ENCODE peak calls at places on chromosomes 6 and 20, in six cellular contexts. One of them, this sample, is unnamed.

GRCh38 chr20:61731363-61732181 is 334.1 kb downstream of the TAF4 start:
- DNase-seq in psoas muscle: peak
- DNase-seq in cardiac muscle cell: no peak
- DNase-seq in lower leg skin: no peak
- DNase-seq in PC-9: no peak
- DNase-seq in choroid plexus epithelial cell: peak
- DNase-seq in this sample: no peak

GRCh38 chr6:167130712-167131684 is 8.1 kb downstream of the CCR6 start:
- DNase-seq in psoas muscle: no peak
- DNase-seq in cardiac muscle cell: no peak
- DNase-seq in lower leg skin: no peak
- DNase-seq in PC-9: no peak
- DNase-seq in choroid plexus epithelial cell: no peak
- DNase-seq in this sample: no peak

GRCh38 chr6:32151885-32152311 is at the start of gene PRRT1:
- DNase-seq in psoas muscle: no peak
- DNase-seq in cardiac muscle cell: no peak
- DNase-seq in lower leg skin: no peak
- DNase-seq in PC-9: no peak
- DNase-seq in choroid plexus epithelial cell: no peak
- DNase-seq in this sample: no peak

GRCh38 chr6:153145591-153145990 is 14.5 kb upstream of the RGS17 start:
- DNase-seq in psoas muscle: no peak
- DNase-seq in cardiac muscle cell: no peak
- DNase-seq in lower leg skin: no peak
- DNase-seq in PC-9: no peak
- DNase-seq in choroid plexus epithelial cell: no peak
- DNase-seq in this sample: no peak

GRCh38 chr6:5522147-5522546 is 260.8 kb downstream of the FARS2 start:
- DNase-seq in psoas muscle: no peak
- DNase-seq in cardiac muscle cell: no peak
- DNase-seq in lower leg skin: no peak
- DNase-seq in PC-9: no peak
- DNase-seq in choroid plexus epithelial cell: no peak
- DNase-seq in this sample: no peak

GRCh38 chr6:40413231-40413755 is 173.9 kb downstream of the LRFN2 start:
- DNase-seq in psoas muscle: no peak
- DNase-seq in cardiac muscle cell: no peak
- DNase-seq in lower leg skin: no peak
- DNase-seq in PC-9: no peak
- DNase-seq in choroid plexus epithelial cell: peak
- DNase-seq in this sample: no peak

GRCh38 chr6:163415620-163416379 is 1.3 kb downstream of the QKI start:
- DNase-seq in psoas muscle: peak
- DNase-seq in cardiac muscle cell: peak
- DNase-seq in lower leg skin: peak
- DNase-seq in PC-9: no peak
- DNase-seq in choroid plexus epithelial cell: peak
- DNase-seq in this sample: peak

GRCh38 chr20:32431457-32431856 is 73.3 kb downstream of the ASXL1 start:
- DNase-seq in psoas muscle: no peak
- DNase-seq in cardiac muscle cell: no peak
- DNase-seq in lower leg skin: no peak
- DNase-seq in PC-9: no peak
- DNase-seq in choroid plexus epithelial cell: no peak
- DNase-seq in this sample: no peak

GRCh38 chr20:10352934-10353866 is 80.8 kb downstream of the MKKS start:
- DNase-seq in psoas muscle: no peak
- DNase-seq in cardiac muscle cell: peak
- DNase-seq in lower leg skin: no peak
- DNase-seq in PC-9: no peak
- DNase-seq in choroid plexus epithelial cell: peak
- DNase-seq in this sample: peak

GRCh38 chr6:45305546-45305945 is 22.6 kb upstream of the RUNX2 start:
- DNase-seq in psoas muscle: no peak
- DNase-seq in cardiac muscle cell: no peak
- DNase-seq in lower leg skin: no peak
- DNase-seq in PC-9: no peak
- DNase-seq in choroid plexus epithelial cell: no peak
- DNase-seq in this sample: no peak

GRCh38 chr20:46731770-46732169 is 22.3 kb downstream of the SLC2A10 start:
- DNase-seq in psoas muscle: no peak
- DNase-seq in cardiac muscle cell: no peak
- DNase-seq in lower leg skin: no peak
- DNase-seq in PC-9: no peak
- DNase-seq in choroid plexus epithelial cell: no peak
- DNase-seq in this sample: no peak

GRCh38 chr20:17912916-17913315 is 55.7 kb downstream of the SNX5 start:
- DNase-seq in psoas muscle: no peak
- DNase-seq in cardiac muscle cell: peak
- DNase-seq in lower leg skin: no peak
- DNase-seq in PC-9: no peak
- DNase-seq in choroid plexus epithelial cell: no peak
- DNase-seq in this sample: no peak

GRCh38 chr6:3291987-3292386 is 33.2 kb downstream of the PSMG4 start:
- DNase-seq in psoas muscle: no peak
- DNase-seq in cardiac muscle cell: peak
- DNase-seq in lower leg skin: no peak
- DNase-seq in PC-9: no peak
- DNase-seq in choroid plexus epithelial cell: peak
- DNase-seq in this sample: peak

GRCh38 chr20:35967979-35968640 is at the start of gene CNBD2:
- DNase-seq in psoas muscle: no peak
- DNase-seq in cardiac muscle cell: no peak
- DNase-seq in lower leg skin: no peak
- DNase-seq in PC-9: no peak
- DNase-seq in choroid plexus epithelial cell: no peak
- DNase-seq in this sample: no peak

GRCh38 chr20:14342910-14343309 is 5.5 kb upstream of the FLRT3 start:
- DNase-seq in psoas muscle: no peak
- DNase-seq in cardiac muscle cell: no peak
- DNase-seq in lower leg skin: no peak
- DNase-seq in PC-9: no peak
- DNase-seq in choroid plexus epithelial cell: no peak
- DNase-seq in this sample: no peak

GRCh38 chr6:170039156-170040114 is 251.4 kb downstream of the DLL1 start:
- DNase-seq in psoas muscle: peak
- DNase-seq in cardiac muscle cell: no peak
- DNase-seq in lower leg skin: no peak
- DNase-seq in PC-9: no peak
- DNase-seq in choroid plexus epithelial cell: no peak
- DNase-seq in this sample: no peak

GRCh38 chr6:153941768-153942167 is 97.3 kb upstream of the OPRM1 start:
- DNase-seq in psoas muscle: no peak
- DNase-seq in cardiac muscle cell: no peak
- DNase-seq in lower leg skin: no peak
- DNase-seq in PC-9: no peak
- DNase-seq in choroid plexus epithelial cell: no peak
- DNase-seq in this sample: no peak

GRCh38 chr6:116512709-116513108 is 1.3 kb downstream of the CALHM5 start:
- DNase-seq in psoas muscle: no peak
- DNase-seq in cardiac muscle cell: no peak
- DNase-seq in lower leg skin: no peak
- DNase-seq in PC-9: no peak
- DNase-seq in choroid plexus epithelial cell: no peak
- DNase-seq in this sample: no peak
- H3K4me3 ChIP-seq in psoas muscle: peak
- H3K4me3 ChIP-seq in cardiac muscle cell: no peak
- H3K4me3 ChIP-seq in lower leg skin: no peak
- H3K4me3 ChIP-seq in PC-9: no peak
- H3K4me3 ChIP-seq in choroid plexus epithelial cell: peak
- H3K4me3 ChIP-seq in this sample: peak

GRCh38 chr6:157381631-157382621 is 936 bp downstream of the ZDHHC14 start:
- DNase-seq in psoas muscle: peak
- DNase-seq in cardiac muscle cell: peak
- DNase-seq in lower leg skin: peak
- DNase-seq in PC-9: peak
- DNase-seq in choroid plexus epithelial cell: peak
- DNase-seq in this sample: peak
- TF ChIP-seq CTCF in psoas muscle: no peak
- TF ChIP-seq CTCF in cardiac muscle cell: peak
- TF ChIP-seq CTCF in lower leg skin: no peak
- TF ChIP-seq CTCF in PC-9: no peak
- TF ChIP-seq CTCF in choroid plexus epithelial cell: no peak
- TF ChIP-seq CTCF in this sample: no peak

DNA sequence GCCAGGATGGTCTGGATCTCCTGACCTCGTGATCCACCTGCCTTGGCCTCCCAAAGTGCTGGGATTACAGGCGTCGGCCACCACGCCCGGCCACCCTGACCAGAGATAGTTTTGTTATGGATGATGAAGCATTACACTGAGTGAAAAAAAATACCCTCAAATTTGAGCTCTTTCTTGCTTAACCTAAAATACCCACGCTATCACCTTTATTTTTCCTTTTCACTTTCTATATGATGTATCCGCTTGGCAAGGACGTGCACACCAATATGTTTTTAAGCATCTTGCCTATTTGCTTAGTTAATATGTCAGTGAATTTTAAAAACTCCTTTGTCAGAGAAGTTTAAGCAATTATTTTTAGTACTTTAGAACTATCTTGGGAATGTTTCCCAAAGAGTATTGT is 150.4 kb downstream of the INSM1 start:
- DNase-seq in psoas muscle: no peak
- DNase-seq in cardiac muscle cell: no peak
- DNase-seq in lower leg skin: no peak
- DNase-seq in PC-9: no peak
- DNase-seq in choroid plexus epithelial cell: no peak
- DNase-seq in this sample: no peak
- H3K4me3 ChIP-seq in psoas muscle: no peak
- H3K4me3 ChIP-seq in cardiac muscle cell: no peak
- H3K4me3 ChIP-seq in lower leg skin: no peak
- H3K4me3 ChIP-seq in PC-9: no peak
- H3K4me3 ChIP-seq in choroid plexus epithelial cell: no peak
- H3K4me3 ChIP-seq in this sample: no peak

GRCh38 chr6:118735320-118735719 is 83.9 kb upstream of the CEP85L start:
- DNase-seq in psoas muscle: no peak
- DNase-seq in cardiac muscle cell: peak
- DNase-seq in lower leg skin: no peak
- DNase-seq in PC-9: no peak
- DNase-seq in choroid plexus epithelial cell: peak
- DNase-seq in this sample: peak
- TF ChIP-seq CTCF in psoas muscle: peak
- TF ChIP-seq CTCF in cardiac muscle cell: peak
- TF ChIP-seq CTCF in lower leg skin: no peak
- TF ChIP-seq CTCF in PC-9: no peak
- TF ChIP-seq CTCF in choroid plexus epithelial cell: peak
- TF ChIP-seq CTCF in this sample: peak

GRCh38 chr6:27281569-27281968 is 30.5 kb downstream of the POM121L2 start:
- DNase-seq in psoas muscle: no peak
- DNase-seq in cardiac muscle cell: no peak
- DNase-seq in lower leg skin: no peak
- DNase-seq in PC-9: no peak
- DNase-seq in choroid plexus epithelial cell: no peak
- DNase-seq in this sample: no peak
- H3K4me3 ChIP-seq in psoas muscle: no peak
- H3K4me3 ChIP-seq in cardiac muscle cell: no peak
- H3K4me3 ChIP-seq in lower leg skin: no peak
- H3K4me3 ChIP-seq in PC-9: peak
- H3K4me3 ChIP-seq in choroid plexus epithelial cell: no peak
- H3K4me3 ChIP-seq in this sample: no peak

GRCh38 chr6:109705258-109705657 is 14.2 kb downstream of the FIG4 start:
- DNase-seq in psoas muscle: peak
- DNase-seq in cardiac muscle cell: peak
- DNase-seq in lower leg skin: peak
- DNase-seq in PC-9: peak
- DNase-seq in choroid plexus epithelial cell: peak
- DNase-seq in this sample: peak

GRCh38 chr6:109706513-109706912 is 15.4 kb downstream of the FIG4 start:
- DNase-seq in psoas muscle: no peak
- DNase-seq in cardiac muscle cell: no peak
- DNase-seq in lower leg skin: no peak
- DNase-seq in PC-9: no peak
- DNase-seq in choroid plexus epithelial cell: no peak
- DNase-seq in this sample: no peak

GRCh38 chr6:109701774-109702173 is 10.7 kb downstream of the FIG4 start:
- DNase-seq in psoas muscle: no peak
- DNase-seq in cardiac muscle cell: no peak
- DNase-seq in lower leg skin: no peak
- DNase-seq in PC-9: no peak
- DNase-seq in choroid plexus epithelial cell: no peak
- DNase-seq in this sample: no peak

GRCh38 chr6:109701201-109701600 is 10.1 kb downstream of the FIG4 start:
- DNase-seq in psoas muscle: no peak
- DNase-seq in cardiac muscle cell: no peak
- DNase-seq in lower leg skin: no peak
- DNase-seq in PC-9: no peak
- DNase-seq in choroid plexus epithelial cell: no peak
- DNase-seq in this sample: no peak

GRCh38 chr6:109702797-109703196 is 11.7 kb downstream of the FIG4 start:
- DNase-seq in psoas muscle: no peak
- DNase-seq in cardiac muscle cell: no peak
- DNase-seq in lower leg skin: no peak
- DNase-seq in PC-9: no peak
- DNase-seq in choroid plexus epithelial cell: no peak
- DNase-seq in this sample: no peak
- TF ChIP-seq CTCF in psoas muscle: no peak
- TF ChIP-seq CTCF in cardiac muscle cell: no peak
- TF ChIP-seq CTCF in lower leg skin: no peak
- TF ChIP-seq CTCF in PC-9: no peak
- TF ChIP-seq CTCF in choroid plexus epithelial cell: no peak
- TF ChIP-seq CTCF in this sample: no peak

GRCh38 chr6:15739867-15740266 is 77.0 kb upstream of the DTNBP1 start:
- DNase-seq in psoas muscle: no peak
- DNase-seq in cardiac muscle cell: no peak
- DNase-seq in lower leg skin: no peak
- DNase-seq in PC-9: no peak
- DNase-seq in choroid plexus epithelial cell: no peak
- DNase-seq in this sample: no peak
- H3K4me3 ChIP-seq in psoas muscle: no peak
- H3K4me3 ChIP-seq in cardiac muscle cell: no peak
- H3K4me3 ChIP-seq in lower leg skin: no peak
- H3K4me3 ChIP-seq in PC-9: no peak
- H3K4me3 ChIP-seq in choroid plexus epithelial cell: no peak
- H3K4me3 ChIP-seq in this sample: no peak

GRCh38 chr6:37102299-37103168 is 67.4 kb upstream of the PIM1 start:
- DNase-seq in psoas muscle: peak
- DNase-seq in cardiac muscle cell: peak
- DNase-seq in lower leg skin: peak
- DNase-seq in PC-9: peak
- DNase-seq in choroid plexus epithelial cell: peak
- DNase-seq in this sample: peak

GRCh38 chr6:37097335-37097734 is 72.6 kb upstream of the PIM1 start:
- DNase-seq in psoas muscle: no peak
- DNase-seq in cardiac muscle cell: no peak
- DNase-seq in lower leg skin: no peak
- DNase-seq in PC-9: no peak
- DNase-seq in choroid plexus epithelial cell: no peak
- DNase-seq in this sample: no peak

GRCh38 chr6:37101991-37102298 is 68.0 kb upstream of the PIM1 start:
- DNase-seq in psoas muscle: no peak
- DNase-seq in cardiac muscle cell: no peak
- DNase-seq in lower leg skin: no peak
- DNase-seq in PC-9: no peak
- DNase-seq in choroid plexus epithelial cell: no peak
- DNase-seq in this sample: no peak

GRCh38 chr6:37100740-37101139 is 69.2 kb upstream of the PIM1 start:
- DNase-seq in psoas muscle: no peak
- DNase-seq in cardiac muscle cell: no peak
- DNase-seq in lower leg skin: no peak
- DNase-seq in PC-9: no peak
- DNase-seq in choroid plexus epithelial cell: no peak
- DNase-seq in this sample: no peak

GRCh38 chr6:37099442-37099841 is 70.5 kb upstream of the PIM1 start:
- DNase-seq in psoas muscle: no peak
- DNase-seq in cardiac muscle cell: no peak
- DNase-seq in lower leg skin: no peak
- DNase-seq in PC-9: no peak
- DNase-seq in choroid plexus epithelial cell: no peak
- DNase-seq in this sample: no peak
- TF ChIP-seq CTCF in psoas muscle: no peak
- TF ChIP-seq CTCF in cardiac muscle cell: no peak
- TF ChIP-seq CTCF in lower leg skin: no peak
- TF ChIP-seq CTCF in PC-9: no peak
- TF ChIP-seq CTCF in choroid plexus epithelial cell: no peak
- TF ChIP-seq CTCF in this sample: no peak

This sample was measured in fibroblast of pulmonary artery.